ENCODE peak calls at places on chromosomes 2 and 18, in six cellular contexts. R is GM12891, N is H1, X is K562, A is GM12878, V is HepG2. I is an unnamed sample.

GRCh38 chr18:68507781-68508180 is 207.1 kb downstream of the TMX3 start:
- DNase-seq in N (no peak), A (no peak), V (no peak), X (no peak), R (no peak), I (no peak)

GRCh38 chr2:24304098-24304497 is 56.2 kb downstream of the ITSN2 start:
- DNase-seq in A (no peak), X (no peak), N (no peak), V (peak), R (no peak), I (no peak)

GRCh38 chr2:28415010-28415409 is 22.4 kb downstream of the FOSL2 start:
- DNase-seq in A (no peak), R (no peak), V (no peak), X (no peak), N (no peak), I (no peak)

GRCh38 chr2:10918661-10919414 is 7.1 kb downstream of the KCNF1 start:
- DNase-seq in A (no peak), N (no peak), V (no peak), X (peak), R (no peak), I (no peak)

GRCh38 chr2:152627010-152627957 is 90.0 kb downstream of the PRPF40A start:
- DNase-seq in X (peak), V (no peak), N (no peak), R (no peak), A (no peak), I (no peak)

GRCh38 chr2:33042226-33042625 is 95.5 kb downstream of the LTBP1 start:
- DNase-seq in R (no peak), A (no peak), X (no peak), N (no peak), V (peak), I (no peak)

GRCh38 chr2:73075477-73076373 is 4.2 kb upstream of the SFXN5 start:
- DNase-seq in X (no peak), A (no peak), V (no peak), N (no peak), R (no peak), I (no peak)

GRCh38 chr18:53757346-53757745 is 467.1 kb downstream of the MBD2 start:
- DNase-seq in X (no peak), V (no peak), A (no peak), R (no peak), N (no peak), I (no peak)

GRCh38 chr2:240948905-240949790 is 43.0 kb downstream of the CROCC2 start:
- DNase-seq in X (no peak), V (no peak), A (no peak), R (no peak), N (peak), I (no peak)

GRCh38 chr2:7024261-7024660 is 107.0 kb downstream of the RNF144A start:
- DNase-seq in R (no peak), V (no peak), N (no peak), X (no peak), A (no peak), I (no peak)

DNA sequence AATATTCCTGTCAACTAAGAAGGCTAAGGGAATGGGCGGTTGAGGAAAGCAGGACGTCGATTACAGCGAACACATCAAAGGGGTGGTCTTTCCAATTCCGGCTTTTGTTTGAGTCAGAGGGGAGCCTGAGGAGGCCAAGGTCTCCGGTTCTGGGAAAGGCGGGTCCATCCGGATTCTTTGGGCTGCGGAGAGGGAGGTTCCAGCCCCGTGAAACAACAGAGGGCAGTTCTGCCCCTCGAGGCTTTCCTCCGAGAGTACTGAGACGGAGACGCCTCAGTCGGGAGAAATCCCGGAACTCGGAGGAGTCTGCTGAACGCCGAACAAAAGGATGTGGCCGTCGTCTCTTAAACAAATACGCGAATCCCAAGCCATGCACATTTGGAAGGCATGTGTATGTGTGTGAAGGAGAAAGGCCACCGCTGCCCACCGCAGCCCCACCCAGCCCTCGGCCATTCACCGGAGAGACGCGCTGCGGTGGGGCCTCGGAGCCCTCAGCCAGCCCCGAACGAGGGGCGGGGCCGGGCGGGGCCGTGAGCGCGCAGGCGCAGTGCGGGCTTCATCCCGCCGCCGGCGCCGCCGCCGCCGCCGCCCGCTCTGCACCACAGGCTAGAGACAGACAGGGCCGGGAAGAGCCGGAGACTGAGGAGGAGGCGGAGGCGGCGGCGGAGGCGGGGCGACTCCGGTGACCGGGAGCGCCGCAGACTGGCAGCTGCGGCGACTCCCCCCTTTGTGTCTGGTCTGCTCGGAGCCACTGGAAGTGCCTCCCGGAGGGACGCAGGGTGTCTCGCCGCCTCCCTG is at the start of gene BMPR2:
- DNase-seq in V (peak), A (no peak), X (peak), R (peak), N (peak), I (peak)
- TF ChIP-seq POLR2A in V (peak), A (peak), X (peak), R (peak), N (peak), I (peak)

GRCh38 chr2:40147360-40147759 is 304.5 kb downstream of the SLC8A1 start:
- DNase-seq in R (no peak), N (no peak), V (no peak), X (no peak), A (no peak), I (no peak)

GRCh38 chr2:40150206-40150765 is 301.6 kb downstream of the SLC8A1 start:
- DNase-seq in A (no peak), R (no peak), V (no peak), N (no peak), X (no peak), I (no peak)

GRCh38 chr2:40144022-40144421 is 307.9 kb downstream of the SLC8A1 start:
- DNase-seq in R (no peak), N (no peak), A (no peak), X (no peak), V (no peak), I (no peak)

GRCh38 chr2:40148344-40148743 is 303.5 kb downstream of the SLC8A1 start:
- DNase-seq in N (no peak), X (no peak), A (no peak), V (no peak), R (no peak), I (no peak)
- TF ChIP-seq TAF1 in N (no peak), X (no peak), A (no peak), V (no peak), R (no peak), I (no peak)

GRCh38 chr2:108925735-108926134 is 63.3 kb downstream of the EDAR start:
- DNase-seq in A (no peak), X (no peak), V (no peak), R (no peak), N (no peak), I (no peak)
- TF ChIP-seq POLR2A in A (no peak), X (no peak), V (no peak), R (no peak), N (no peak), I (no peak)

GRCh38 chr2:4884117-4884571 is 808.0 kb upstream of the SOX11 start:
- DNase-seq in R (no peak), N (no peak), A (no peak), V (no peak), X (no peak), I (no peak)

GRCh38 chr2:4883375-4883774 is 808.8 kb upstream of the SOX11 start:
- DNase-seq in V (no peak), A (no peak), X (no peak), R (no peak), N (no peak), I (no peak)

DNA sequence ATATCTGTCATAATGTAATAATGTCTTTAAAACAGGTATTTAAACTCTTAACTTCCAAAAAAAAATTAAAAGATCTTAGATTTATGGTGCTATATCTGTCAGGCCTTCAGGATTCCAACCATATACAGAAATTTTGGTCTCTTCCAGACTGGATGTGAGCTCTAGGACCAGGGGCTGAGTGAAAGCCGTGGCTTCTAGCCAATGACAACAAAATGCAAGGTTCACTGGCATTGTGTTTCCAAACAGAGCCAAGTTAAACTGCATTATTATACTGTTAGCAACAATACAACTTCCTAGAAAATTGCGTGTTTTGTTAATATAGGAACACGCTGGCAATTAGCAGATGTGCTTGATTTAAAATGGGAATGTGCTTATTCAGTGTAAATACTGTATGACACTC is 809.8 kb upstream of the SOX11 start:
- DNase-seq in X (no peak), N (no peak), R (no peak), A (no peak), V (no peak), I (no peak)
- TF ChIP-seq TAF1 in X (no peak), N (no peak), R (no peak), A (no peak), V (no peak), I (no peak)

DNA sequence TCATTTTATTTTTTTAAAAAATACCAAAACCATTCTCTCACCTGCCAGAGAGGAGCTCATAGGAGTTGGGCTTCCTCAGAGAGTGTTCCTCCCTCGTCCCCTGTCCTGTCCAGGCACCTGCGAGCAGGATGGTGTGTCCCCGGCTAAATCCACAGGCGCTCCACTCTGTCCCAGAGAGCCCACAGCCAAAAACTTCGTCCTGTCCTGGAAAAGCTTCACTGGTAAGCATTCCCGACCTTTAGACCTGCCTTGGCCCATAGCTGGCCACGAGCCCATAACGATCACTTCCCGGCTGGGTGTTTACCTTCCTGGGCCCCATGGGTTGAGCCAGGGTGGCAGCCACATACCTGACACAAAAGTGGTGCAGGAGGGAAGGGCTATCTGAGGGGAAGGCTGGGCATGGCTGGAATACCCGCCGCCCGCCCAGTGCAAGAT is at the start of gene NGEF:
- DNase-seq in X (no peak), V (peak), A (no peak), N (no peak), R (no peak), I (no peak)
- TF ChIP-seq POLR2A in X (no peak), V (peak), A (no peak), N (no peak), R (no peak), I (no peak)

GRCh38 chr2:158011055-158011771 is 90.5 kb upstream of the UPP2 start:
- DNase-seq in R (no peak), X (peak), V (no peak), N (no peak), A (no peak), I (no peak)
- TF ChIP-seq TAF1 in R (no peak), X (no peak), V (no peak), N (no peak), A (no peak), I (no peak)

GRCh38 chr18:11004951-11005350 is 144.4 kb downstream of the PIEZO2 start:
- DNase-seq in A (no peak), R (no peak), X (no peak), N (no peak), V (no peak), I (no peak)

GRCh38 chr18:11008544-11008943 is 140.8 kb downstream of the PIEZO2 start:
- DNase-seq in V (peak), A (no peak), X (no peak), R (no peak), N (no peak), I (no peak)

GRCh38 chr18:11002796-11003195 is 146.6 kb downstream of the PIEZO2 start:
- DNase-seq in X (no peak), V (no peak), N (no peak), A (no peak), R (no peak), I (no peak)

GRCh38 chr18:11004294-11004693 is 145.1 kb downstream of the PIEZO2 start:
- DNase-seq in A (peak), V (no peak), N (no peak), R (no peak), X (no peak), I (no peak)

DNA sequence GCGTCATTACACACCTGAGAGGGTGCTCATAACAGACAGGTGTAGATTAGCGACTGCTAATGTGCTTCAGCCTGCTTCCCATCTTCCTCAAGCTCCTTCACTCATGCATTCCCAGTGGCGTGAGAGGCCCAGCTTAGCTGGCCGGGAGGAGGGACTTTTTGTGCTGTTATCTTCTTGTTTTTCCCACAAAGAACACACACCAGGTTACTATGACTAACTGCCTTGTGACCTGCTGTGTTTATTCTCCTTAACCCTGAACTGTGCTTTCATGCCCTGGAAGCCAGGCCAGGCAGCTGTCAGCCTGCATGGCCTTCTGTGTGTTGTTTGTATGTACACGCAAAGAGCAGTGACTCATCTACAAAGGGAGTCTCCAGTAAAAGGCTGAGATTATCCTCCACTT is 143.8 kb downstream of the PIEZO2 start:
- DNase-seq in V (peak), N (no peak), R (no peak), A (peak), X (no peak), I (no peak)
- TF ChIP-seq POLR2A in V (peak), N (no peak), R (no peak), A (no peak), X (no peak), I (no peak)

GRCh38 chr2:198045227-198045626 is 240.8 kb downstream of the PLCL1 start:
- DNase-seq in X (no peak), R (no peak), N (no peak), A (no peak), V (no peak), I (no peak)
- TF ChIP-seq TAF1 in X (no peak), R (no peak), N (no peak), A (no peak), V (no peak), I (no peak)

I was measured in GM12892.